ENCODE peak calls at places on chromosomes 7 and 10, in ten cellular contexts. One of them, this sample, is unnamed.

GRCh38 chr10:68871105-68871711 is 29.9 kb upstream of the DDX50 start:
- DNase-seq in adrenal gland: no peak
- DNase-seq in tibial artery: no peak
- DNase-seq in cardiac muscle cell: peak
- DNase-seq in cardiac fibroblast: peak
- DNase-seq in nephron progenitor cell: peak
- DNase-seq in Peyer's patch: peak
- DNase-seq in stomach: no peak
- DNase-seq in IMR-90: peak
- DNase-seq in omental fat pad: no peak
- DNase-seq in this sample: no peak

GRCh38 chr7:23012797-23013714 is 874 bp downstream of the HYCC1 start:
- DNase-seq in adrenal gland: peak
- DNase-seq in tibial artery: peak
- DNase-seq in cardiac muscle cell: no peak
- DNase-seq in cardiac fibroblast: no peak
- DNase-seq in nephron progenitor cell: peak
- DNase-seq in Peyer's patch: peak
- DNase-seq in stomach: no peak
- DNase-seq in IMR-90: no peak
- DNase-seq in omental fat pad: peak
- DNase-seq in this sample: no peak

GRCh38 chr7:28103984-28104628 is 76.5 kb downstream of the JAZF1 start:
- DNase-seq in adrenal gland: peak
- DNase-seq in tibial artery: no peak
- DNase-seq in cardiac muscle cell: peak
- DNase-seq in cardiac fibroblast: peak
- DNase-seq in nephron progenitor cell: no peak
- DNase-seq in Peyer's patch: no peak
- DNase-seq in stomach: peak
- DNase-seq in IMR-90: no peak
- DNase-seq in omental fat pad: no peak
- DNase-seq in this sample: no peak

GRCh38 chr7:22319424-22320403 is 37.2 kb downstream of the RAPGEF5 start:
- DNase-seq in adrenal gland: no peak
- DNase-seq in tibial artery: no peak
- DNase-seq in cardiac muscle cell: no peak
- DNase-seq in cardiac fibroblast: no peak
- DNase-seq in nephron progenitor cell: no peak
- DNase-seq in Peyer's patch: no peak
- DNase-seq in stomach: no peak
- DNase-seq in IMR-90: no peak
- DNase-seq in omental fat pad: no peak
- DNase-seq in this sample: no peak

GRCh38 chr7:155285423-155286220 is 12.1 kb upstream of the INSIG1 start:
- DNase-seq in adrenal gland: no peak
- DNase-seq in tibial artery: no peak
- DNase-seq in cardiac muscle cell: no peak
- DNase-seq in cardiac fibroblast: no peak
- DNase-seq in nephron progenitor cell: no peak
- DNase-seq in Peyer's patch: peak
- DNase-seq in stomach: no peak
- DNase-seq in IMR-90: no peak
- DNase-seq in omental fat pad: no peak
- DNase-seq in this sample: no peak

GRCh38 chr7:133253522-133253882 is 624 bp downstream of the EXOC4 start:
- DNase-seq in adrenal gland: peak
- DNase-seq in tibial artery: no peak
- DNase-seq in cardiac muscle cell: peak
- DNase-seq in cardiac fibroblast: no peak
- DNase-seq in nephron progenitor cell: peak
- DNase-seq in Peyer's patch: no peak
- DNase-seq in stomach: no peak
- DNase-seq in IMR-90: peak
- DNase-seq in omental fat pad: no peak
- DNase-seq in this sample: no peak

GRCh38 chr10:14439451-14440259 is 108.9 kb upstream of the FRMD4A start:
- DNase-seq in adrenal gland: no peak
- DNase-seq in tibial artery: no peak
- DNase-seq in cardiac muscle cell: peak
- DNase-seq in cardiac fibroblast: no peak
- DNase-seq in nephron progenitor cell: no peak
- DNase-seq in Peyer's patch: no peak
- DNase-seq in stomach: no peak
- DNase-seq in IMR-90: peak
- DNase-seq in omental fat pad: no peak
- DNase-seq in this sample: no peak

GRCh38 chr10:29949411-29950011 is 109.9 kb downstream of the JCAD start:
- DNase-seq in adrenal gland: no peak
- DNase-seq in tibial artery: no peak
- DNase-seq in cardiac muscle cell: peak
- DNase-seq in cardiac fibroblast: peak
- DNase-seq in nephron progenitor cell: no peak
- DNase-seq in Peyer's patch: no peak
- DNase-seq in stomach: no peak
- DNase-seq in IMR-90: peak
- DNase-seq in omental fat pad: no peak
- DNase-seq in this sample: no peak

GRCh38 chr7:30468791-30469190 is 9.8 kb downstream of the NOD1 start:
- DNase-seq in adrenal gland: no peak
- DNase-seq in tibial artery: no peak
- DNase-seq in cardiac muscle cell: peak
- DNase-seq in cardiac fibroblast: peak
- DNase-seq in nephron progenitor cell: no peak
- DNase-seq in Peyer's patch: no peak
- DNase-seq in stomach: no peak
- DNase-seq in IMR-90: peak
- DNase-seq in omental fat pad: no peak
- DNase-seq in this sample: no peak

GRCh38 chr7:30469303-30469702 is 9.3 kb downstream of the NOD1 start:
- DNase-seq in adrenal gland: peak
- DNase-seq in tibial artery: peak
- DNase-seq in cardiac muscle cell: peak
- DNase-seq in cardiac fibroblast: peak
- DNase-seq in nephron progenitor cell: peak
- DNase-seq in Peyer's patch: no peak
- DNase-seq in stomach: no peak
- DNase-seq in IMR-90: peak
- DNase-seq in omental fat pad: peak
- DNase-seq in this sample: no peak

GRCh38 chr7:30466266-30466665 is 12.3 kb downstream of the NOD1 start:
- DNase-seq in adrenal gland: no peak
- DNase-seq in tibial artery: no peak
- DNase-seq in cardiac muscle cell: peak
- DNase-seq in cardiac fibroblast: peak
- DNase-seq in nephron progenitor cell: no peak
- DNase-seq in Peyer's patch: no peak
- DNase-seq in stomach: no peak
- DNase-seq in IMR-90: no peak
- DNase-seq in omental fat pad: no peak
- DNase-seq in this sample: no peak

GRCh38 chr7:30467275-30467674 is 11.3 kb downstream of the NOD1 start:
- DNase-seq in adrenal gland: no peak
- DNase-seq in tibial artery: no peak
- DNase-seq in cardiac muscle cell: no peak
- DNase-seq in cardiac fibroblast: no peak
- DNase-seq in nephron progenitor cell: no peak
- DNase-seq in Peyer's patch: no peak
- DNase-seq in stomach: no peak
- DNase-seq in IMR-90: no peak
- DNase-seq in omental fat pad: no peak
- DNase-seq in this sample: no peak

DNA sequence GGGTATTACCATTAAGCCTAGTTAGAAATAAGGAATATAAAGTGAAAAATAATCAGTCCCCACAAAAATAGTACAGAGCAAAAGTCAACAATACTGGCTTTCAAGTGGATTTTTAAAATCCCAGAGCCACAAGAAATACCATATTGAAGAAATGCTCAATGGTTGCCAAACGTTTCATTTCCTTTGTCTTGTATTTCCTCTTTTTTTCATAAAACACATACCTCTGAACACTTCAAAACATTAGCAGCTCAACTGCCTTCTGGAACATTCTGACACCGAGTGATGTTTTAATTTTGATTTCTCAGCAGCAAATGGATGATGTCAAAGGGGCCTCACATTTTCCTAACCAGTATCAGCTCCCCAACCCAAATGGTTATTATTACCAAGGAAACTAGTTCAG is 10.5 kb downstream of the NOD1 start:
- DNase-seq in adrenal gland: no peak
- DNase-seq in tibial artery: no peak
- DNase-seq in cardiac muscle cell: no peak
- DNase-seq in cardiac fibroblast: peak
- DNase-seq in nephron progenitor cell: no peak
- DNase-seq in Peyer's patch: no peak
- DNase-seq in stomach: no peak
- DNase-seq in IMR-90: no peak
- DNase-seq in omental fat pad: no peak
- DNase-seq in this sample: no peak
- TF ChIP-seq CTCF in adrenal gland: no peak
- TF ChIP-seq CTCF in tibial artery: no peak
- TF ChIP-seq CTCF in cardiac muscle cell: no peak
- TF ChIP-seq CTCF in cardiac fibroblast: no peak
- TF ChIP-seq CTCF in nephron progenitor cell: no peak
- TF ChIP-seq CTCF in Peyer's patch: no peak
- TF ChIP-seq CTCF in stomach: no peak
- TF ChIP-seq CTCF in IMR-90: no peak
- TF ChIP-seq CTCF in omental fat pad: no peak
- TF ChIP-seq CTCF in this sample: no peak

GRCh38 chr10:48309711-48310226 is 3.3 kb downstream of the MAPK8 start:
- DNase-seq in adrenal gland: no peak
- DNase-seq in tibial artery: no peak
- DNase-seq in cardiac muscle cell: peak
- DNase-seq in cardiac fibroblast: peak
- DNase-seq in nephron progenitor cell: no peak
- DNase-seq in Peyer's patch: no peak
- DNase-seq in stomach: no peak
- DNase-seq in IMR-90: peak
- DNase-seq in omental fat pad: no peak
- DNase-seq in this sample: peak
- TF ChIP-seq CTCF in adrenal gland: no peak
- TF ChIP-seq CTCF in tibial artery: no peak
- TF ChIP-seq CTCF in cardiac muscle cell: peak
- TF ChIP-seq CTCF in cardiac fibroblast: peak
- TF ChIP-seq CTCF in nephron progenitor cell: no peak
- TF ChIP-seq CTCF in Peyer's patch: peak
- TF ChIP-seq CTCF in stomach: no peak
- TF ChIP-seq CTCF in IMR-90: no peak
- TF ChIP-seq CTCF in omental fat pad: no peak
- TF ChIP-seq CTCF in this sample: no peak

GRCh38 chr10:22821501-22821900 is 106.4 kb upstream of the ARMC3 start:
- DNase-seq in adrenal gland: no peak
- DNase-seq in tibial artery: no peak
- DNase-seq in cardiac muscle cell: peak
- DNase-seq in cardiac fibroblast: peak
- DNase-seq in nephron progenitor cell: no peak
- DNase-seq in Peyer's patch: no peak
- DNase-seq in stomach: no peak
- DNase-seq in IMR-90: peak
- DNase-seq in omental fat pad: no peak
- DNase-seq in this sample: no peak

GRCh38 chr10:22810643-22811254 is 96.4 kb upstream of the PIP4K2A start:
- DNase-seq in adrenal gland: no peak
- DNase-seq in tibial artery: no peak
- DNase-seq in cardiac muscle cell: no peak
- DNase-seq in cardiac fibroblast: no peak
- DNase-seq in nephron progenitor cell: no peak
- DNase-seq in Peyer's patch: no peak
- DNase-seq in stomach: no peak
- DNase-seq in IMR-90: no peak
- DNase-seq in omental fat pad: no peak
- DNase-seq in this sample: no peak

DNA sequence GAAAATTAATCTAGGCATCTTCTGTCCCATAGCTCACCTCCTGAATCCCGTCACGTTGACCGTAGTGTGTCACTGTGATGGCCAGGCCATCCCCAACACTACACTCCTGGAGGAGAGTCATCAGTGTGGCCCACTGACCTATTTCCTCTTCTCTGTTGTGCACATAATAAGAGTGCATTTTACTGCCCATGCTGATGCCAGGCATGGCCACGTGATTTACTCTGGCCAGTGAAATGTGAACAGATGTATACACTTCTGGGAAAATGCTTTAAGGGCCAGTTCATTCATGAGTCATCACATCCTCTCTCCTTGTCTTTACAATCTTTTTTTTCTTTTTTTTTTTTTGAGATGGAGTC is 101.9 kb upstream of the PIP4K2A start:
- DNase-seq in adrenal gland: no peak
- DNase-seq in tibial artery: no peak
- DNase-seq in cardiac muscle cell: peak
- DNase-seq in cardiac fibroblast: peak
- DNase-seq in nephron progenitor cell: no peak
- DNase-seq in Peyer's patch: no peak
- DNase-seq in stomach: no peak
- DNase-seq in IMR-90: peak
- DNase-seq in omental fat pad: no peak
- DNase-seq in this sample: no peak
- TF ChIP-seq CTCF in adrenal gland: no peak
- TF ChIP-seq CTCF in tibial artery: no peak
- TF ChIP-seq CTCF in cardiac muscle cell: no peak
- TF ChIP-seq CTCF in cardiac fibroblast: no peak
- TF ChIP-seq CTCF in nephron progenitor cell: no peak
- TF ChIP-seq CTCF in Peyer's patch: no peak
- TF ChIP-seq CTCF in stomach: no peak
- TF ChIP-seq CTCF in IMR-90: no peak
- TF ChIP-seq CTCF in omental fat pad: no peak
- TF ChIP-seq CTCF in this sample: no peak

DNA sequence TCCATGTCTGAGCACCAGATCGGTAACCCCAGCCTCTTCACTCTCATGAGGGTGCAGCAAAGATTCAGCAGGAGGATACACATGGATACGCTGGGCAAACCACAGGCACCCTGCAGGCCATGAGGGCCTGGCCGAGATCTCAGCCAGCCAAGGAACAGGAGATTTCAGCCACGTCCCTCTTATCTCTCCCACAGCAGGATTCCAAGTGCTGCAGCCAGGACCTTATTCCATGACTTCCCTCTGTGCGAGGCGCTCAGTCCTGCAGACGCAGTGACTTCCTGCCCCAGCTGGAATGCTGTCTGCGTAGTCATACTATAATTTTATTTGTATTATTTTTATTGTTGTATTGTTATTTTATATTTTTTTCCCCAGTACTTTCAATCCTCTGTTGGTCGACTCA is 66.8 kb downstream of the PTPRN2 start:
- DNase-seq in adrenal gland: no peak
- DNase-seq in tibial artery: no peak
- DNase-seq in cardiac muscle cell: no peak
- DNase-seq in cardiac fibroblast: no peak
- DNase-seq in nephron progenitor cell: no peak
- DNase-seq in Peyer's patch: no peak
- DNase-seq in stomach: no peak
- DNase-seq in IMR-90: no peak
- DNase-seq in omental fat pad: no peak
- DNase-seq in this sample: no peak
- TF ChIP-seq CTCF in adrenal gland: no peak
- TF ChIP-seq CTCF in tibial artery: no peak
- TF ChIP-seq CTCF in cardiac muscle cell: no peak
- TF ChIP-seq CTCF in cardiac fibroblast: no peak
- TF ChIP-seq CTCF in nephron progenitor cell: no peak
- TF ChIP-seq CTCF in Peyer's patch: no peak
- TF ChIP-seq CTCF in stomach: no peak
- TF ChIP-seq CTCF in IMR-90: no peak
- TF ChIP-seq CTCF in omental fat pad: no peak
- TF ChIP-seq CTCF in this sample: no peak

GRCh38 chr10:72331575-72332422 is 22.9 kb downstream of the DNAJB12 start:
- DNase-seq in adrenal gland: peak
- DNase-seq in tibial artery: peak
- DNase-seq in cardiac muscle cell: peak
- DNase-seq in cardiac fibroblast: peak
- DNase-seq in nephron progenitor cell: peak
- DNase-seq in Peyer's patch: peak
- DNase-seq in stomach: peak
- DNase-seq in IMR-90: peak
- DNase-seq in omental fat pad: no peak
- DNase-seq in this sample: peak
- TF ChIP-seq CTCF in adrenal gland: peak
- TF ChIP-seq CTCF in tibial artery: peak
- TF ChIP-seq CTCF in cardiac muscle cell: no peak
- TF ChIP-seq CTCF in cardiac fibroblast: no peak
- TF ChIP-seq CTCF in nephron progenitor cell: no peak
- TF ChIP-seq CTCF in Peyer's patch: peak
- TF ChIP-seq CTCF in stomach: no peak
- TF ChIP-seq CTCF in IMR-90: no peak
- TF ChIP-seq CTCF in omental fat pad: no peak
- TF ChIP-seq CTCF in this sample: no peak

This sample was measured in GM13976.